ENCODE peak calls at places on chromosomes 16 and 17, in four cellular contexts. E is effector memory CD4-positive, alpha-beta T cell; U is right lobe of liver; R is tibial artery. O is an unnamed sample.

GRCh38 chr16:19113577-19114358 is at the start of gene ITPRIPL2:
- DNase-seq in E (no peak), R (peak), U (peak), O (peak)

GRCh38 chr17:14201595-14201994 is 35.1 kb downstream of the CDRT15 start:
- DNase-seq in E (peak), R (no peak), U (no peak), O (peak)

GRCh38 chr16:19001788-19002187 is 18.1 kb downstream of the TMC7 start:
- DNase-seq in R (peak), U (no peak), E (no peak), O (no peak)

GRCh38 chr17:71180801-71181385 is 939.9 kb upstream of the SOX9 start:
- DNase-seq in E (no peak), U (no peak), R (peak), O (no peak)

GRCh38 chr17:61926831-61927210 is 961 bp downstream of the INTS2 start:
- DNase-seq in R (no peak), E (no peak), U (no peak), O (no peak)

GRCh38 chr16:82655315-82655714 is 28.5 kb downstream of the CDH13 start:
- DNase-seq in E (peak), U (no peak), R (no peak), O (no peak)

GRCh38 chr16:31202402-31203385 is at the start of gene PYCARD:
- DNase-seq in R (peak), E (peak), U (peak), O (peak)

GRCh38 chr16:24071990-24072389 is 184.1 kb upstream of the CACNG3 start:
- DNase-seq in U (no peak), R (no peak), E (no peak), O (no peak)

GRCh38 chr16:10168258-10168657 is 14.0 kb downstream of the GRIN2A start:
- DNase-seq in R (no peak), E (no peak), U (no peak), O (no peak)

GRCh38 chr17:45834471-45835396 is 9.9 kb upstream of the SPPL2C start:
- DNase-seq in U (no peak), R (no peak), E (no peak), O (no peak)

GRCh38 chr17:38663125-38663751 is 11.5 kb downstream of the EPOP start:
- DNase-seq in U (peak), E (no peak), R (no peak), O (peak)

GRCh38 chr17:9899280-9900018 is 5.6 kb downstream of the RCVRN start:
- DNase-seq in R (no peak), U (no peak), E (no peak), O (no peak)

GRCh38 chr17:82301916-82302497 is 15.4 kb downstream of the CD7 start:
- DNase-seq in R (no peak), U (no peak), E (no peak), O (peak)

GRCh38 chr16:47125757-47126156 is 18.0 kb downstream of the NETO2 start:
- DNase-seq in E (no peak), R (no peak), U (no peak), O (no peak)

GRCh38 chr16:78443300-78443604 is 343.8 kb downstream of the WWOX start:
- DNase-seq in R (no peak), U (no peak), E (no peak), O (no peak)

GRCh38 chr17:51398128-51398525 is 137.8 kb downstream of the UTP18 start:
- DNase-seq in U (no peak), E (no peak), R (no peak), O (no peak)

GRCh38 chr17:78039581-78039980 is 81.1 kb downstream of the TNRC6C start:
- DNase-seq in E (no peak), U (no peak), R (no peak), O (no peak)

GRCh38 chr17:78043031-78043430 is 84.5 kb downstream of the TNRC6C start:
- DNase-seq in E (no peak), R (no peak), U (no peak), O (no peak)

GRCh38 chr17:78042542-78042941 is 84.0 kb downstream of the TNRC6C start:
- DNase-seq in R (no peak), E (no peak), U (no peak), O (no peak)

GRCh38 chr17:78040561-78041400 is 82.3 kb downstream of the TNRC6C start:
- DNase-seq in R (peak), U (peak), E (peak), O (peak)

DNA sequence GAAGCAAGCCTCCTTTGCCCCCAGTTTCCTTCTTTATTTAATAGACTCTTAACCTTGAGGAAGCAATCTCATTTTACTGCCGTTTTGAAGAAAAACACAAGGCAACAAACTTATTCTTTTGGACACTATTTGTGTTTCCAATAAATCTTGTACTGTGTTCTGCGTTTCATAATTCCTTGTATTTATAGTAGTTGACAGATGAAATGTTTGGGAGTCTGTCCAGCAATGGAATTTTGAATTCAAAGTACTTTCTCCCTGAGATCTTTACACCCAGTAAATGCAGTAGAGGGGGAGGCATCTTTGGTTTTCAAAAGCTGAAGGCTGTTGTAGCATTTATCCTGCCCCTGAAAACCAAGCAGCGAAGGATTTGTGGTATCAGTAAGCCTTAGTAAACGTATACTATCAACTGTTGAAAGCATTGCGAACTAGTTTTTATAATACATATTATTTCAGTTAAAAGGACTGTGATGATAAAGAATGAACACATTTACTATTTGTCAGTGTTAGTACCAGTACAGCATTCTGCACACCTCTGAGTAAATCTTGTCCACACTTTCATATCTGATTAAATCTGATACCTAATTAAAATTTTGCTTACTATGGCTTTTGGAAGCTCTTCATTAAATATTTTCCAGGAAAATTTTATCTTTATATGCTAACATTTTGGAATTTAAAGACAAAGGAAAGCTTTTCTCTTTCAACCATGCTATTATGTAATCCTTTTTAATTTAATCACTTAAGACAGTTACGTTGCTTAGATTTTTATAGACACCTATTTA is 83.1 kb downstream of the TNRC6C start:
- DNase-seq in U (no peak), R (no peak), E (no peak), O (no peak)
- H3K4me3 ChIP-seq in U (peak), R (peak), E (peak), O (peak)

GRCh38 chr16:3915438-3916250 is 35.1 kb upstream of the CREBBP start:
- DNase-seq in R (no peak), U (no peak), E (no peak), O (no peak)

GRCh38 chr16:3908951-3909437 is 28.5 kb upstream of the CREBBP start:
- DNase-seq in R (no peak), U (no peak), E (no peak), O (peak)

GRCh38 chr16:3912897-3913296 is 32.4 kb upstream of the CREBBP start:
- DNase-seq in R (no peak), U (no peak), E (no peak), O (no peak)

GRCh38 chr16:3909791-3910583 is 29.5 kb upstream of the CREBBP start:
- DNase-seq in E (no peak), R (no peak), U (no peak), O (peak)

DNA sequence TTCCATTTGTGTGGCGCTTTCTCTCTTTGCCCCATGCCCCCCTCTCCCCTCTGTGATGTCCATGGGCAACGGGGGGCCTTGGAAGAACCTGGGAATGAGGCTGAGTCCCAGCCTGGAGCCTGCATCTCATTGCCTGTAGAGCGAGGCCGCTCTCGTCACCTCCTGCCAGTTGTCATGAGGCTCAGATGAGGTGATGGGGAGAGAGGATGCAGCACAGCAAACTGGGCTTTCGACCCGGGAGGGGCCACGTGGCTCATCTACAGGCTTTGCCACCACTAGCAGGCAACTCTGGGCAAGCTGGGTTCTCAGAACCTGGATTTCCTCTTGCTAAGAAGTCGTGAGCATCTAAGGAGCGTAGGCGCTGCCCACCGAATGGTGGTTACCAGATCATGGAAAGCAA is 31.9 kb upstream of the CREBBP start:
- DNase-seq in E (no peak), U (no peak), R (no peak), O (no peak)
- H3K4me3 ChIP-seq in E (no peak), U (no peak), R (no peak), O (no peak)

GRCh38 chr16:64292953-64293352 is 828.9 kb downstream of the CDH11 start:
- DNase-seq in R (no peak), E (no peak), U (no peak), O (no peak)

DNA sequence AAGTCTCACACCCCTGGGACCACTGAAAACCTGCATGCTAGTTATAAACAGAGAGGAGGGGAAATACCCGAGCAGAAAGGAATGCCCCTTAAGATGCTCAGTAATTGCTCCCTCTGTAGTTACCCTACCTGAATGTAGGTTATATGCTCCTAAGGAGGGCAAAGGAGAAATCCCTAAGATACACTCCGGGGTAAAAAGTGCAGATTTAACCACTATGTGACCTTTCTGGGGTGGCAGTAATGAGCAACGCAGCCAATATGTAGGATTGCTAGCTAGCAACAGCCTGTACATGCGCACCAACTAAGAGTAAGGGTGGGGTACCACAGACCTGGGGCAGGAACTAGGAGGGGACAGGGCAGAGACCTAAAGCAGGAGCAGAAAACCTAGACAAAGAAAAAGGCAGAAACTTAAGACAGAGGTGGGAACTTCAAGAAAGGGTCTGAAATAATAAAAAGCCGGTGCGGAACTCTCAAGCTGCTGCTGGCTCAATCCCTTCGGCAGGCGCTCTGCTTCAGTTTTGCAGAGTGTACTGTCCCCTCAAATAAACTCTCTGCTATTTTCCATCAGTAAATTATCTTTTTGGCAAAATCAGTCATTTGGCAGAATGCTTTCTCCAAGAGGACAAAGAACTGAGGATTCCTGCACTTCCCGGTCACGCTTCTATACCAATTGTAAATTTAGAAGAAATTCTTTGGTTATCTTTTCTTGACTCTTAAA is 823.8 kb downstream of the CDH11 start:
- DNase-seq in U (no peak), E (no peak), R (no peak), O (no peak)
- H3K4me3 ChIP-seq in U (no peak), E (no peak), R (no peak), O (no peak)

GRCh38 chr16:90018297-90019200 is 707 bp downstream of the DBNDD1 start:
- DNase-seq in R (no peak), U (no peak), E (no peak), O (no peak)
- H3K4me3 ChIP-seq in R (peak), U (peak), E (peak), O (peak)

DNA sequence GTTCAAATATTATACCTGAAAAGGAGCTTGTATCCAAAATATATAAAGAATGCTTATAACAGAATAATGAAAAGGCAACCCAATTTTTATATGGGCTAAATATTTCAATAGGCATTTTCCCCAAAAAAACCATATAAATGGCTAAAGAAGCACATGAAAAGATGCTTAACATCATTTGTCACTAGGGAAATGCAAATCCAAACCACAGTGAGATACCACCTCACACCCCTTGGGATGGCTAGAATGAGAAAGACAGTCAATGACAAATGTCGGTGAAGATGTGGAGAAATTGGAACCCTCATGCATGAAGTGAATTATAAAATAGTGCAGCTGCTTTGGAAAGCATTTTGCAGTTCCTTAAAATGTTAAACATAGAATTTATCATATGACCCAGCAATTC is 3.1 kb downstream of the TNFRSF13B start:
- DNase-seq in R (no peak), U (no peak), E (no peak), O (no peak)
- H3K4me3 ChIP-seq in R (no peak), U (no peak), E (no peak), O (no peak)

DNA sequence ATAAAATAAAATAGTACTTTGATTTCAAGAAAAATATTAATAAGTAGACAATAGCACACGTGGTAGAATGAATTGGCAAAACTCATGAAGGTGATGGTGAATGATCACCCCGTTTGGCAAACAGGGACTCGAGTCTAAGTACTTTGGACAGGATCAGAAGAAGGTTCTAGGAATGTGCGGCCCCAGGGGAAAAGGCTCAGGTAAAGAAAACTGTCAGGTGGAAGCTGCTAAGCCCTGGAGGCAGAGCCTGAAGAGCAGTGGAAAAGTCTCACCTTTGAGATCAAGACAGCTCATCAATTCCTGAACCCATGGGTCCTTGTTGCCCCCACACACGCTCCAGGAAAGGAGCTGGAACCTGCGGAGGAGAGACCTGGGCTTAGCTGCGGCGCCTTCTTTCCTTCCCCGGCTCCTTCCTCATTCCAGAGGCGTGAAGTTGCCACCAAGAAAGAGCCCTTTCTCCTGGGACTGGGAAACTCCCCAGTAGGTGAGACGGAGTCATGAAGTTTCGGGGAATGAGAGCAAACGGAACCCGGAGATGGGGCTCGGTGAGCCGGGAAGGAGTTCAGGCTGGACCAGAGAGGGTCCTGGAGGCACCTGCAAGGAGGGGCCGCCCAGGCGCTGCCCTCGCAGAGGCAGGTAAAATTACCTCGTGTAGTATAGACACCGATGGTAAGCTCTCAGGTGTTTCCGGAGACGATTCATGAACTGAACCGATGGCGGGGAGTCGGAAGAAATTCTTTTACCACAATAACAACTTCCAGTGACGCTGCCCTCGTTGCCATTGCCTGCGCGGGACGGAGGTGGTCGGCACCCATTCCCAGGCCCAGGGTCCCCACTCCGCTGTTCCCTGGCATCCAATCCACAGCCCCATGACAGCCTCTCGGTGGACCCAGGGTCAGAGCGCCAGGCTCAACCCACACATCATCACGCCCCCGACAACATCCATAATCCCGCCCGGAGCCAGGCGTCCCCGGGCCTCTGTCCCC is 1.2 kb upstream of the ZMYND15 start:
- DNase-seq in R (no peak), E (no peak), U (no peak), O (peak)
- H3K4me3 ChIP-seq in R (peak), E (peak), U (peak), O (peak)

DNA sequence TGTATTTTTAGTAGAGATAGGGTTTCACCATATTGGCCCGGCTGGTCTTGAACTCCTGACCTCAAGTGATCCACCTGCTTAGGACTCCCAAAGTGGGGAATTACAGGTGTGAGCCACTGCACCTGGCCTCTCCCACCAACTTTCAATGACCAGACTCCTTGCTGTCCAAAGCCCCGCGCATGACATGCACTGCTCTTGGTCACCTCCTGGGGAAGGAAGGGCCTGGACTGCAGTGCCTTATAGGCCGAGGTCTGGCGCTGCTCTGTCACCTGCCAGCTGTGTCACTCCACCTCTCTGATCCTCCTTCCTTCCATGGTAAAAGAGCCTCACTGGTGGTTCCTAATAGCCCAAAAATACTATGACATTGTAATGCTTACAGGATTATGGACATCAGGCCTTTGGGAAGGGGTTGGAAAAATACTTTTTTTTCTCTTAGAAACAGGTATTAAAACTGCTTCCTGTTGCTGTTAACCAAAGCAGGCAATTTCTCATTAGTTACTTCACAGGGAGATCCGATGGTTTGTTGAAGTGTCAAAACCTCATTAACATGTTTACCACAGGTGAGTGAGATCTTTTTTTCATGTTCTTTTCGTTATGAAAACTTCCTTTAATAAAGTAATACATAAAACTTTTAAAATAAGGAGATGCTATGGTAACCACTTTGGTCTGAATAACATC is 35.4 kb downstream of the GRB7 start:
- DNase-seq in R (no peak), U (no peak), E (no peak), O (no peak)
- H3K4me3 ChIP-seq in R (no peak), U (no peak), E (peak), O (no peak)

GRCh38 chr16:681746-682427 is 1.7 kb downstream of the STUB1 start:
- DNase-seq in U (no peak), E (no peak), R (no peak), O (no peak)
- H3K4me3 ChIP-seq in U (peak), E (no peak), R (peak), O (no peak)

GRCh38 chr16:6020162-6020980 is 922.8 kb upstream of the EEF2KMT start:
- DNase-seq in E (no peak), U (no peak), R (no peak), O (peak)
- H3K4me3 ChIP-seq in E (no peak), U (no peak), R (no peak), O (no peak)

DNA sequence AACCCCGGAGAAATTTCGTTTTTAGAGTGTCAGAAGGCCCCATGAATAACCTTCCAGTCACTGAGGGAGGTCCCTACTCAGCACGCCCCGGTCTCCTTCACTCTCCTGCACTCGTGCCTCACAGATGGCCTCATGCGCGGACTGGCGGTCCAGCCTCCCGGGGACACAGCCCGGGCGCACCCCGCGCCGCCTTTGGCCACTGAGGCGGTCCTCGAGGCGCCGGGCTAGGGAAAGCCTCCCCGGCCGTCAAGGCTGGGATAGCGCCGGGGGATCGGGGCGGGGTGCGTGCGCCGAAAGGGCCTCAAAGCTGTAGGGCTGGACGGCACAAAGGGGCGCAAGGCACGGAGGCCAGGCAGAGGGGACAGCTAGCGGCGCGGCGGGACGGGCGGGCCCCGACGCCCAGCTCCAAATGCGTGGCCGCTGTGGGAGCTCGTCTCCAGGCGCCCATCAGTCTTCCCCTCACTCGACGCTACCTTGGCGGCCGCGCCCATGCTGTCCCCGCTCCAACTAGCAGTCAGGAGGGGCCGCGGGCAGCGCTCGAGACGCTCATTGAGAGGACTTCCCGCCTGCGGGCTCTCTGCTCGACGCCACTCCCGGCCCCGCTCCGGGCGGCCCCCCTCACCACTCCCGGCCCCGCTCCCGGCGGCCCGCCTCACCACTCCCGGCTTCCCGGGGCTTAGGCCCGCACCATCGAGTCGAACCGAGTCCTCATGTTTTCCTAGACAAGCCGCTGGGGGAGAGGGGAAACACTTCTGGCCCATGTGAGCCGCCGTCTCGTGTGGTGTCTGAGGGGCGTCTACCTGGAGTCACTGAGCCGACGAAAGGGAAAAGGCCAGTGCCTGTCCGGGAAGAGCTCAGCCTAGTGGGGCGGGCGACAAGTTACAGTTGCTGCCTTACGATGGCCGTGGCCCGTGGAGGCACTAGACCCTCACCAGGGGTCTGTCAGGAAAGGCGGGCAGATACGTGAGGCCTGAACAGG is at the start of gene USP6:
- DNase-seq in R (no peak), E (no peak), U (no peak), O (peak)
- H3K4me3 ChIP-seq in R (no peak), E (no peak), U (no peak), O (no peak)